ENCODE peak calls at places on chromosome 6, in ten cellular contexts. W is left cardiac atrium; S is stimulated activated CD4-positive, alpha-beta T cell treated with anti-CD3 and anti-CD28 coated beads, TNF-alpha, amount 100 ng/mL, for 48 hours; N is fibroblast of pulmonary artery; X is GM04504; K is T-cell; H is cardiac fibroblast; U is hippocampal formation; P is cardiac muscle cell; Q is Calu3. L is an unnamed sample.
A peak's percentile ranks its signal among the peaks of the same experiment; 100 is the strongest.

GRCh38 chr6:125099211-125100017 is 54.2 kb upstream of the TPD52L1 start:
- DNase-seq in W (peak; percentile 67), S (peak; percentile 6), N (peak; percentile 69), X (no peak), K (peak; percentile 10), H (peak; percentile 67), U (peak; percentile 79), P (peak; percentile 69), Q (peak; percentile 56), L (peak; percentile 71)

GRCh38 chr6:106446287-106446885 is 85.9 kb downstream of the CRYBG1 start:
- DNase-seq in W (no peak), S (no peak), N (peak; percentile 36), X (no peak), K (no peak), H (peak; percentile 31), U (no peak), P (peak; percentile 20), Q (no peak), L (no peak)

GRCh38 chr6:7169296-7169721 is 61.5 kb downstream of the RREB1 start:
- DNase-seq in W (peak; percentile 71), S (no peak), N (peak; percentile 46), X (no peak), K (no peak), H (peak; percentile 42), U (no peak), P (no peak), Q (no peak), L (no peak)

GRCh38 chr6:45543298-45544235 is 165.8 kb upstream of the SUPT3H start:
- DNase-seq in W (no peak), S (no peak), N (peak; percentile 69), X (no peak), K (no peak), H (peak; percentile 50), U (no peak), P (no peak), Q (no peak), L (peak; percentile 56)

GRCh38 chr6:158415666-158416065 is 103.4 kb downstream of the TULP4 start:
- DNase-seq in W (no peak), S (no peak), N (no peak), X (no peak), K (no peak), H (no peak), U (no peak), P (no peak), Q (no peak), L (peak; percentile 71)

GRCh38 chr6:157471895-157472686 is 91.1 kb downstream of the ZDHHC14 start:
- DNase-seq in W (no peak), S (no peak), N (no peak), X (no peak), K (no peak), H (no peak), U (no peak), P (no peak), Q (no peak), L (no peak)

GRCh38 chr6:21942910-21943309 is 349.4 kb downstream of the SOX4 start:
- DNase-seq in W (no peak), S (no peak), N (no peak), X (no peak), K (no peak), H (no peak), U (no peak), P (no peak), Q (no peak), L (peak; percentile 71)

GRCh38 chr6:169632841-169633240 is 69.0 kb downstream of the WDR27 start:
- DNase-seq in W (no peak), S (no peak), N (no peak), X (no peak), K (no peak), H (no peak), U (no peak), P (no peak), Q (no peak), L (no peak)

GRCh38 chr6:122845464-122845863 is 56.4 kb downstream of the SMPDL3A start:
- DNase-seq in W (no peak), S (no peak), N (no peak), X (no peak), K (no peak), H (no peak), U (no peak), P (no peak), Q (no peak), L (no peak)